ENCODE peak calls at places on chromosomes 2 and 18, in nine cellular contexts. Y is NCI-H748 treated with DMSO at 0.1 percent for 48 hours; O is activated effector memory CD4-positive, alpha-beta T cell treated with anti-CD3 and anti-CD28 coated beads, Interleukin-2, amount 50 U/mL, for 16 hours; S is GM13976; Z is fibroblast of gingiva; M is NCI-H774; N is occipital lobe; F is central memory CD4-positive, alpha-beta T cell; I is amygdala. U is an unnamed sample.

GRCh38 chr18:9545029-9545428 is 69.3 kb downstream of the PPP4R1 start:
- DNase-seq in Y (no peak), O (no peak), S (no peak), Z (no peak), M (no peak), N (no peak), F (no peak), I (no peak), U (no peak)

GRCh38 chr18:37332764-37333420 is 232.7 kb downstream of the CELF4 start:
- DNase-seq in Y (no peak), O (no peak), S (no peak), Z (no peak), M (no peak), N (no peak), F (no peak), I (no peak), U (no peak)

GRCh38 chr2:47211497-47212011 is 56.4 kb upstream of the STPG4 start:
- DNase-seq in Y (no peak), O (no peak), S (no peak), Z (no peak), M (no peak), N (no peak), F (no peak), I (no peak), U (no peak)

GRCh38 chr2:205752421-205752820 is 70.1 kb downstream of the NRP2 start:
- DNase-seq in Y (no peak), O (no peak), S (no peak), Z (no peak), M (no peak), N (no peak), F (no peak), I (no peak), U (peak)

GRCh38 chr18:2914185-2914584 is 67.4 kb downstream of the EMILIN2 start:
- DNase-seq in Y (no peak), O (peak), S (no peak), Z (no peak), M (no peak), N (no peak), F (no peak), I (peak), U (no peak)

GRCh38 chr2:162118166-162119031 is 33.6 kb downstream of the GCG start:
- DNase-seq in Y (no peak), O (no peak), S (no peak), Z (peak), M (no peak), N (peak), F (no peak), I (no peak), U (no peak)

GRCh38 chr2:5748941-5749731 is 57.0 kb downstream of the SOX11 start:
- DNase-seq in Y (no peak), O (no peak), S (no peak), Z (no peak), M (no peak), N (no peak), F (no peak), I (peak), U (peak)

GRCh38 chr2:75053484-75054112 is 95.2 kb downstream of the POLE4 start:
- DNase-seq in Y (peak), O (no peak), S (peak), Z (no peak), M (peak), N (no peak), F (no peak), I (no peak), U (no peak)

GRCh38 chr18:27185025-27185763 is at the start of gene CHST9:
- DNase-seq in Y (peak), O (no peak), S (peak), Z (no peak), M (peak), N (no peak), F (no peak), I (peak), U (no peak)

GRCh38 chr2:205678743-205679142 is 3.6 kb upstream of the NRP2 start:
- DNase-seq in Y (no peak), O (no peak), S (no peak), Z (no peak), M (no peak), N (no peak), F (no peak), I (no peak), U (no peak)

GRCh38 chr2:226431301-226431955 is 368.2 kb downstream of the IRS1 start:
- DNase-seq in Y (no peak), O (no peak), S (no peak), Z (peak), M (no peak), N (no peak), F (no peak), I (no peak), U (no peak)

GRCh38 chr18:56470679-56471345 is 167.6 kb downstream of the TXNL1 start:
- DNase-seq in Y (no peak), O (no peak), S (no peak), Z (no peak), M (no peak), N (no peak), F (no peak), I (no peak), U (no peak)

GRCh38 chr2:40431600-40431955 is 20.3 kb downstream of the SLC8A1 start:
- DNase-seq in Y (no peak), O (no peak), S (no peak), Z (peak), M (no peak), N (peak), F (no peak), I (peak), U (peak)

GRCh38 chr18:46039967-46040746 is 31.9 kb downstream of the PSTPIP2 start:
- DNase-seq in Y (no peak), O (no peak), S (no peak), Z (no peak), M (no peak), N (no peak), F (no peak), I (no peak), U (no peak)

GRCh38 chr2:191245869-191246531 is 796 bp downstream of the MYO1B start:
- DNase-seq in Y (peak), O (peak), S (no peak), Z (peak), M (no peak), N (no peak), F (peak), I (no peak), U (no peak)

GRCh38 chr2:176107731-176108181 is 676 bp downstream of the HOXD11 start:
- DNase-seq in Y (no peak), O (no peak), S (no peak), Z (no peak), M (peak), N (no peak), F (no peak), I (no peak), U (no peak)

GRCh38 chr2:76849086-76849485 is 673.1 kb downstream of the LRRTM4 start:
- DNase-seq in Y (no peak), O (no peak), S (no peak), Z (no peak), M (no peak), N (no peak), F (no peak), I (no peak), U (no peak)

GRCh38 chr2:181892795-181893435 is 1.4 kb downstream of the ITPRID2 start:
- DNase-seq in Y (no peak), O (no peak), S (no peak), Z (peak), M (no peak), N (no peak), F (no peak), I (no peak), U (no peak)

GRCh38 chr2:212912445-212913103 is 238.8 kb downstream of the IKZF2 start:
- DNase-seq in Y (peak), O (no peak), S (no peak), Z (peak), M (peak), N (no peak), F (no peak), I (no peak), U (no peak)